ENCODE peak calls at places on chromosome 1, in five cellular contexts. One of them, this sample, is unnamed.

GRCh38 chr1:47323475-47324105 is 9.6 kb upstream of the STIL start:
- DNase-seq in stimulated activated naive B cell treated with anti-CD40 and anti-IgM and Interleukin-4, amounts not matched to agents 10 μg/mL and 1 μg/mL and 100 μg/mL, for 72 hours: no peak
- DNase-seq in effector memory CD8-positive, alpha-beta T cell: no peak
- DNase-seq in activated gamma-delta T cell treated with Interleukin-2 at 50 U/mL for 16 hours: no peak
- DNase-seq in stimulated activated CD4-positive, alpha-beta T cell treated with anti-CD3 and anti-CD28 coated beads, Interleukin-1b, Interleukin-23, amount 100 ng/mL, for 24 hours: no peak
- DNase-seq in this sample: no peak

GRCh38 chr1:238399558-238399957 is 508.8 kb upstream of the ZP4 start:
- DNase-seq in stimulated activated naive B cell treated with anti-CD40 and anti-IgM and Interleukin-4, amounts not matched to agents 10 μg/mL and 1 μg/mL and 100 μg/mL, for 72 hours: no peak
- DNase-seq in effector memory CD8-positive, alpha-beta T cell: no peak
- DNase-seq in activated gamma-delta T cell treated with Interleukin-2 at 50 U/mL for 16 hours: no peak
- DNase-seq in stimulated activated CD4-positive, alpha-beta T cell treated with anti-CD3 and anti-CD28 coated beads, Interleukin-1b, Interleukin-23, amount 100 ng/mL, for 24 hours: no peak
- DNase-seq in this sample: no peak

GRCh38 chr1:222938986-222939385 is 124.1 kb downstream of the DISP1 start:
- DNase-seq in stimulated activated naive B cell treated with anti-CD40 and anti-IgM and Interleukin-4, amounts not matched to agents 10 μg/mL and 1 μg/mL and 100 μg/mL, for 72 hours: no peak
- DNase-seq in effector memory CD8-positive, alpha-beta T cell: no peak
- DNase-seq in activated gamma-delta T cell treated with Interleukin-2 at 50 U/mL for 16 hours: no peak
- DNase-seq in stimulated activated CD4-positive, alpha-beta T cell treated with anti-CD3 and anti-CD28 coated beads, Interleukin-1b, Interleukin-23, amount 100 ng/mL, for 24 hours: no peak
- DNase-seq in this sample: no peak

GRCh38 chr1:12305377-12305776 is 75.5 kb downstream of the VPS13D start:
- DNase-seq in stimulated activated naive B cell treated with anti-CD40 and anti-IgM and Interleukin-4, amounts not matched to agents 10 μg/mL and 1 μg/mL and 100 μg/mL, for 72 hours: no peak
- DNase-seq in effector memory CD8-positive, alpha-beta T cell: no peak
- DNase-seq in activated gamma-delta T cell treated with Interleukin-2 at 50 U/mL for 16 hours: no peak
- DNase-seq in stimulated activated CD4-positive, alpha-beta T cell treated with anti-CD3 and anti-CD28 coated beads, Interleukin-1b, Interleukin-23, amount 100 ng/mL, for 24 hours: no peak
- DNase-seq in this sample: no peak

GRCh38 chr1:149886396-149887195 is 12.8 kb upstream of the BOLA1 start:
- DNase-seq in stimulated activated naive B cell treated with anti-CD40 and anti-IgM and Interleukin-4, amounts not matched to agents 10 μg/mL and 1 μg/mL and 100 μg/mL, for 72 hours: peak; percentile 91
- DNase-seq in effector memory CD8-positive, alpha-beta T cell: peak; percentile 94
- DNase-seq in activated gamma-delta T cell treated with Interleukin-2 at 50 U/mL for 16 hours: peak; percentile 83
- DNase-seq in stimulated activated CD4-positive, alpha-beta T cell treated with anti-CD3 and anti-CD28 coated beads, Interleukin-1b, Interleukin-23, amount 100 ng/mL, for 24 hours: peak; percentile 69
- DNase-seq in this sample: peak; percentile 61

GRCh38 chr1:206859082-206859491 is 6.3 kb upstream of the IL20 start:
- DNase-seq in stimulated activated naive B cell treated with anti-CD40 and anti-IgM and Interleukin-4, amounts not matched to agents 10 μg/mL and 1 μg/mL and 100 μg/mL, for 72 hours: no peak
- DNase-seq in effector memory CD8-positive, alpha-beta T cell: no peak
- DNase-seq in activated gamma-delta T cell treated with Interleukin-2 at 50 U/mL for 16 hours: no peak
- DNase-seq in stimulated activated CD4-positive, alpha-beta T cell treated with anti-CD3 and anti-CD28 coated beads, Interleukin-1b, Interleukin-23, amount 100 ng/mL, for 24 hours: no peak
- DNase-seq in this sample: no peak

GRCh38 chr1:202802998-202803932 is 5.0 kb downstream of the KDM5B start:
- DNase-seq in stimulated activated naive B cell treated with anti-CD40 and anti-IgM and Interleukin-4, amounts not matched to agents 10 μg/mL and 1 μg/mL and 100 μg/mL, for 72 hours: no peak
- DNase-seq in effector memory CD8-positive, alpha-beta T cell: no peak
- DNase-seq in activated gamma-delta T cell treated with Interleukin-2 at 50 U/mL for 16 hours: no peak
- DNase-seq in stimulated activated CD4-positive, alpha-beta T cell treated with anti-CD3 and anti-CD28 coated beads, Interleukin-1b, Interleukin-23, amount 100 ng/mL, for 24 hours: no peak
- DNase-seq in this sample: no peak

GRCh38 chr1:156400191-156400920 is 31.3 kb downstream of the RHBG start:
- DNase-seq in stimulated activated naive B cell treated with anti-CD40 and anti-IgM and Interleukin-4, amounts not matched to agents 10 μg/mL and 1 μg/mL and 100 μg/mL, for 72 hours: no peak
- DNase-seq in effector memory CD8-positive, alpha-beta T cell: no peak
- DNase-seq in activated gamma-delta T cell treated with Interleukin-2 at 50 U/mL for 16 hours: no peak
- DNase-seq in stimulated activated CD4-positive, alpha-beta T cell treated with anti-CD3 and anti-CD28 coated beads, Interleukin-1b, Interleukin-23, amount 100 ng/mL, for 24 hours: no peak
- DNase-seq in this sample: no peak

GRCh38 chr1:108639899-108640560 is 20.9 kb downstream of the HENMT1 start:
- DNase-seq in stimulated activated naive B cell treated with anti-CD40 and anti-IgM and Interleukin-4, amounts not matched to agents 10 μg/mL and 1 μg/mL and 100 μg/mL, for 72 hours: no peak
- DNase-seq in effector memory CD8-positive, alpha-beta T cell: peak; percentile 38
- DNase-seq in activated gamma-delta T cell treated with Interleukin-2 at 50 U/mL for 16 hours: peak; percentile 44
- DNase-seq in stimulated activated CD4-positive, alpha-beta T cell treated with anti-CD3 and anti-CD28 coated beads, Interleukin-1b, Interleukin-23, amount 100 ng/mL, for 24 hours: no peak
- DNase-seq in this sample: no peak

GRCh38 chr1:44327679-44328491 is 27.2 kb downstream of the ERI3 start:
- DNase-seq in stimulated activated naive B cell treated with anti-CD40 and anti-IgM and Interleukin-4, amounts not matched to agents 10 μg/mL and 1 μg/mL and 100 μg/mL, for 72 hours: no peak
- DNase-seq in effector memory CD8-positive, alpha-beta T cell: no peak
- DNase-seq in activated gamma-delta T cell treated with Interleukin-2 at 50 U/mL for 16 hours: no peak
- DNase-seq in stimulated activated CD4-positive, alpha-beta T cell treated with anti-CD3 and anti-CD28 coated beads, Interleukin-1b, Interleukin-23, amount 100 ng/mL, for 24 hours: no peak
- DNase-seq in this sample: no peak

GRCh38 chr1:151511636-151512215 is 539 bp downstream of the CGN start:
- DNase-seq in stimulated activated naive B cell treated with anti-CD40 and anti-IgM and Interleukin-4, amounts not matched to agents 10 μg/mL and 1 μg/mL and 100 μg/mL, for 72 hours: no peak
- DNase-seq in effector memory CD8-positive, alpha-beta T cell: peak; percentile 25
- DNase-seq in activated gamma-delta T cell treated with Interleukin-2 at 50 U/mL for 16 hours: no peak
- DNase-seq in stimulated activated CD4-positive, alpha-beta T cell treated with anti-CD3 and anti-CD28 coated beads, Interleukin-1b, Interleukin-23, amount 100 ng/mL, for 24 hours: no peak
- DNase-seq in this sample: no peak

GRCh38 chr1:61220531-61220930 is 138.2 kb downstream of the NFIA start:
- DNase-seq in stimulated activated naive B cell treated with anti-CD40 and anti-IgM and Interleukin-4, amounts not matched to agents 10 μg/mL and 1 μg/mL and 100 μg/mL, for 72 hours: no peak
- DNase-seq in effector memory CD8-positive, alpha-beta T cell: no peak
- DNase-seq in activated gamma-delta T cell treated with Interleukin-2 at 50 U/mL for 16 hours: no peak
- DNase-seq in stimulated activated CD4-positive, alpha-beta T cell treated with anti-CD3 and anti-CD28 coated beads, Interleukin-1b, Interleukin-23, amount 100 ng/mL, for 24 hours: no peak
- DNase-seq in this sample: no peak

GRCh38 chr1:52593495-52593894 is 8.7 kb upstream of the GPX7 start:
- DNase-seq in stimulated activated naive B cell treated with anti-CD40 and anti-IgM and Interleukin-4, amounts not matched to agents 10 μg/mL and 1 μg/mL and 100 μg/mL, for 72 hours: no peak
- DNase-seq in effector memory CD8-positive, alpha-beta T cell: no peak
- DNase-seq in activated gamma-delta T cell treated with Interleukin-2 at 50 U/mL for 16 hours: no peak
- DNase-seq in stimulated activated CD4-positive, alpha-beta T cell treated with anti-CD3 and anti-CD28 coated beads, Interleukin-1b, Interleukin-23, amount 100 ng/mL, for 24 hours: no peak
- DNase-seq in this sample: no peak

GRCh38 chr1:6625579-6626149 is 996 bp downstream of the THAP3 start:
- DNase-seq in stimulated activated naive B cell treated with anti-CD40 and anti-IgM and Interleukin-4, amounts not matched to agents 10 μg/mL and 1 μg/mL and 100 μg/mL, for 72 hours: no peak
- DNase-seq in effector memory CD8-positive, alpha-beta T cell: no peak
- DNase-seq in activated gamma-delta T cell treated with Interleukin-2 at 50 U/mL for 16 hours: no peak
- DNase-seq in stimulated activated CD4-positive, alpha-beta T cell treated with anti-CD3 and anti-CD28 coated beads, Interleukin-1b, Interleukin-23, amount 100 ng/mL, for 24 hours: no peak
- DNase-seq in this sample: no peak

GRCh38 chr1:168613689-168614655 is 37.6 kb downstream of the XCL1 start:
- DNase-seq in stimulated activated naive B cell treated with anti-CD40 and anti-IgM and Interleukin-4, amounts not matched to agents 10 μg/mL and 1 μg/mL and 100 μg/mL, for 72 hours: no peak
- DNase-seq in effector memory CD8-positive, alpha-beta T cell: no peak
- DNase-seq in activated gamma-delta T cell treated with Interleukin-2 at 50 U/mL for 16 hours: no peak
- DNase-seq in stimulated activated CD4-positive, alpha-beta T cell treated with anti-CD3 and anti-CD28 coated beads, Interleukin-1b, Interleukin-23, amount 100 ng/mL, for 24 hours: no peak
- DNase-seq in this sample: no peak

GRCh38 chr1:193335797-193336428 is 149.5 kb upstream of the B3GALT2 start:
- DNase-seq in stimulated activated naive B cell treated with anti-CD40 and anti-IgM and Interleukin-4, amounts not matched to agents 10 μg/mL and 1 μg/mL and 100 μg/mL, for 72 hours: no peak
- DNase-seq in effector memory CD8-positive, alpha-beta T cell: no peak
- DNase-seq in activated gamma-delta T cell treated with Interleukin-2 at 50 U/mL for 16 hours: no peak
- DNase-seq in stimulated activated CD4-positive, alpha-beta T cell treated with anti-CD3 and anti-CD28 coated beads, Interleukin-1b, Interleukin-23, amount 100 ng/mL, for 24 hours: no peak
- DNase-seq in this sample: no peak

GRCh38 chr1:81550753-81551152 is 250.0 kb upstream of the ADGRL2 start:
- DNase-seq in stimulated activated naive B cell treated with anti-CD40 and anti-IgM and Interleukin-4, amounts not matched to agents 10 μg/mL and 1 μg/mL and 100 μg/mL, for 72 hours: no peak
- DNase-seq in effector memory CD8-positive, alpha-beta T cell: no peak
- DNase-seq in activated gamma-delta T cell treated with Interleukin-2 at 50 U/mL for 16 hours: no peak
- DNase-seq in stimulated activated CD4-positive, alpha-beta T cell treated with anti-CD3 and anti-CD28 coated beads, Interleukin-1b, Interleukin-23, amount 100 ng/mL, for 24 hours: no peak
- DNase-seq in this sample: no peak

GRCh38 chr1:170196490-170196889 is 50.7 kb downstream of the NTMT2 start:
- DNase-seq in stimulated activated naive B cell treated with anti-CD40 and anti-IgM and Interleukin-4, amounts not matched to agents 10 μg/mL and 1 μg/mL and 100 μg/mL, for 72 hours: no peak
- DNase-seq in effector memory CD8-positive, alpha-beta T cell: no peak
- DNase-seq in activated gamma-delta T cell treated with Interleukin-2 at 50 U/mL for 16 hours: no peak
- DNase-seq in stimulated activated CD4-positive, alpha-beta T cell treated with anti-CD3 and anti-CD28 coated beads, Interleukin-1b, Interleukin-23, amount 100 ng/mL, for 24 hours: no peak
- DNase-seq in this sample: no peak

GRCh38 chr1:39154553-39155361 is 49.7 kb upstream of the MACF1 start:
- DNase-seq in stimulated activated naive B cell treated with anti-CD40 and anti-IgM and Interleukin-4, amounts not matched to agents 10 μg/mL and 1 μg/mL and 100 μg/mL, for 72 hours: no peak
- DNase-seq in effector memory CD8-positive, alpha-beta T cell: no peak
- DNase-seq in activated gamma-delta T cell treated with Interleukin-2 at 50 U/mL for 16 hours: no peak
- DNase-seq in stimulated activated CD4-positive, alpha-beta T cell treated with anti-CD3 and anti-CD28 coated beads, Interleukin-1b, Interleukin-23, amount 100 ng/mL, for 24 hours: no peak
- DNase-seq in this sample: no peak

GRCh38 chr1:203410117-203410900 is 59.4 kb upstream of the FMOD start:
- DNase-seq in stimulated activated naive B cell treated with anti-CD40 and anti-IgM and Interleukin-4, amounts not matched to agents 10 μg/mL and 1 μg/mL and 100 μg/mL, for 72 hours: no peak
- DNase-seq in effector memory CD8-positive, alpha-beta T cell: no peak
- DNase-seq in activated gamma-delta T cell treated with Interleukin-2 at 50 U/mL for 16 hours: no peak
- DNase-seq in stimulated activated CD4-positive, alpha-beta T cell treated with anti-CD3 and anti-CD28 coated beads, Interleukin-1b, Interleukin-23, amount 100 ng/mL, for 24 hours: no peak
- DNase-seq in this sample: no peak

GRCh38 chr1:39105841-39106765 is 80.0 kb downstream of the NDUFS5 start:
- DNase-seq in stimulated activated naive B cell treated with anti-CD40 and anti-IgM and Interleukin-4, amounts not matched to agents 10 μg/mL and 1 μg/mL and 100 μg/mL, for 72 hours: peak; percentile 34
- DNase-seq in effector memory CD8-positive, alpha-beta T cell: peak; percentile 21
- DNase-seq in activated gamma-delta T cell treated with Interleukin-2 at 50 U/mL for 16 hours: no peak
- DNase-seq in stimulated activated CD4-positive, alpha-beta T cell treated with anti-CD3 and anti-CD28 coated beads, Interleukin-1b, Interleukin-23, amount 100 ng/mL, for 24 hours: no peak
- DNase-seq in this sample: no peak

GRCh38 chr1:116855788-116856187 is 53.9 kb upstream of the PTGFRN start:
- DNase-seq in stimulated activated naive B cell treated with anti-CD40 and anti-IgM and Interleukin-4, amounts not matched to agents 10 μg/mL and 1 μg/mL and 100 μg/mL, for 72 hours: no peak
- DNase-seq in effector memory CD8-positive, alpha-beta T cell: no peak
- DNase-seq in activated gamma-delta T cell treated with Interleukin-2 at 50 U/mL for 16 hours: no peak
- DNase-seq in stimulated activated CD4-positive, alpha-beta T cell treated with anti-CD3 and anti-CD28 coated beads, Interleukin-1b, Interleukin-23, amount 100 ng/mL, for 24 hours: no peak
- DNase-seq in this sample: no peak

GRCh38 chr1:226107471-226108460 is 45.2 kb downstream of the H3-3A start:
- DNase-seq in stimulated activated naive B cell treated with anti-CD40 and anti-IgM and Interleukin-4, amounts not matched to agents 10 μg/mL and 1 μg/mL and 100 μg/mL, for 72 hours: no peak
- DNase-seq in effector memory CD8-positive, alpha-beta T cell: no peak
- DNase-seq in activated gamma-delta T cell treated with Interleukin-2 at 50 U/mL for 16 hours: no peak
- DNase-seq in stimulated activated CD4-positive, alpha-beta T cell treated with anti-CD3 and anti-CD28 coated beads, Interleukin-1b, Interleukin-23, amount 100 ng/mL, for 24 hours: no peak
- DNase-seq in this sample: no peak

GRCh38 chr1:228414511-228415211 is 2.0 kb downstream of the TRIM17 start:
- DNase-seq in stimulated activated naive B cell treated with anti-CD40 and anti-IgM and Interleukin-4, amounts not matched to agents 10 μg/mL and 1 μg/mL and 100 μg/mL, for 72 hours: no peak
- DNase-seq in effector memory CD8-positive, alpha-beta T cell: no peak
- DNase-seq in activated gamma-delta T cell treated with Interleukin-2 at 50 U/mL for 16 hours: no peak
- DNase-seq in stimulated activated CD4-positive, alpha-beta T cell treated with anti-CD3 and anti-CD28 coated beads, Interleukin-1b, Interleukin-23, amount 100 ng/mL, for 24 hours: no peak
- DNase-seq in this sample: no peak

GRCh38 chr1:210269981-210270380 is 37.4 kb downstream of the SERTAD4 start:
- DNase-seq in stimulated activated naive B cell treated with anti-CD40 and anti-IgM and Interleukin-4, amounts not matched to agents 10 μg/mL and 1 μg/mL and 100 μg/mL, for 72 hours: no peak
- DNase-seq in effector memory CD8-positive, alpha-beta T cell: no peak
- DNase-seq in activated gamma-delta T cell treated with Interleukin-2 at 50 U/mL for 16 hours: no peak
- DNase-seq in stimulated activated CD4-positive, alpha-beta T cell treated with anti-CD3 and anti-CD28 coated beads, Interleukin-1b, Interleukin-23, amount 100 ng/mL, for 24 hours: no peak
- DNase-seq in this sample: no peak

GRCh38 chr1:241465673-241466072 is 53.9 kb downstream of the FH start:
- DNase-seq in stimulated activated naive B cell treated with anti-CD40 and anti-IgM and Interleukin-4, amounts not matched to agents 10 μg/mL and 1 μg/mL and 100 μg/mL, for 72 hours: no peak
- DNase-seq in effector memory CD8-positive, alpha-beta T cell: no peak
- DNase-seq in activated gamma-delta T cell treated with Interleukin-2 at 50 U/mL for 16 hours: no peak
- DNase-seq in stimulated activated CD4-positive, alpha-beta T cell treated with anti-CD3 and anti-CD28 coated beads, Interleukin-1b, Interleukin-23, amount 100 ng/mL, for 24 hours: no peak
- DNase-seq in this sample: no peak

GRCh38 chr1:192445849-192446489 is 129.2 kb downstream of the RGS21 start:
- DNase-seq in stimulated activated naive B cell treated with anti-CD40 and anti-IgM and Interleukin-4, amounts not matched to agents 10 μg/mL and 1 μg/mL and 100 μg/mL, for 72 hours: no peak
- DNase-seq in effector memory CD8-positive, alpha-beta T cell: peak; percentile 60
- DNase-seq in activated gamma-delta T cell treated with Interleukin-2 at 50 U/mL for 16 hours: peak; percentile 58
- DNase-seq in stimulated activated CD4-positive, alpha-beta T cell treated with anti-CD3 and anti-CD28 coated beads, Interleukin-1b, Interleukin-23, amount 100 ng/mL, for 24 hours: peak; percentile 45
- DNase-seq in this sample: peak; percentile 4

This sample was measured in stimulated activated CD8-positive, alpha-beta memory T cell treated with anti-CD3 and anti-CD28 coated beads, Interleukin-7, amount 100 ng/mL, for 1 hour.